ENCODE peak calls at places on chromosome X, in six cellular contexts. H is stomach, B is transverse colon, F is neural progenitor cell, J is pancreas, S is body of pancreas. V is an unnamed sample. For H3K4me1, the result is how much of the 10 kb centered on the place peaks cover.

GRCh38 chrX:132592880-132593279 is 104.0 kb upstream of the MBNL3 start:
- DNase-seq in H (no peak), B (no peak), F (peak), J (no peak), S (peak), V (peak)

GRCh38 chrX:47446431-47446830 is 36.6 kb downstream of the ZNF41 start:
- DNase-seq in H (no peak), B (no peak), F (no peak), J (no peak), S (no peak), V (no peak)

GRCh38 chrX:150239946-150240642 is 123.0 kb upstream of the MAMLD1 start:
- DNase-seq in H (no peak), B (no peak), F (no peak), J (no peak), S (no peak), V (no peak)

GRCh38 chrX:144327515-144327914 is 443.6 kb downstream of the UBE2NL start:
- DNase-seq in H (no peak), B (no peak), F (no peak), J (no peak), S (no peak), V (no peak)

GRCh38 chrX:44708470-44708869 is 135.4 kb upstream of the DUSP21 start:
- DNase-seq in H (no peak), B (no peak), F (no peak), J (no peak), S (no peak), V (no peak)

GRCh38 chrX:153703036-153703370 is 15.3 kb downstream of the SLC6A8 start:
- DNase-seq in H (peak), B (peak), F (no peak), J (peak), S (peak), V (no peak)

GRCh38 chrX:130109429-130110378 is 593 bp downstream of the ELF4 start:
- DNase-seq in H (no peak), B (no peak), F (peak), J (no peak), S (peak), V (no peak)

GRCh38 chrX:30875957-30876356 is 13.1 kb downstream of the TAB3 start:
- DNase-seq in H (no peak), B (no peak), F (no peak), J (no peak), S (no peak), V (no peak)

GRCh38 chrX:110667706-110668105 is 127.9 kb downstream of the CHRDL1 start:
- DNase-seq in H (no peak), B (no peak), F (peak), J (no peak), S (no peak), V (peak)

GRCh38 chrX:17441965-17442364 is 67.0 kb downstream of the NHS start:
- DNase-seq in H (no peak), B (no peak), F (no peak), J (no peak), S (no peak), V (no peak)

GRCh38 chrX:66672106-66672505 is 33.2 kb upstream of the EDA2R start:
- DNase-seq in H (no peak), B (no peak), F (no peak), J (no peak), S (no peak), V (no peak)

GRCh38 chrX:119728487-119728886 is 29.9 kb upstream of the SOWAHD start:
- DNase-seq in H (no peak), B (no peak), F (peak), J (no peak), S (no peak), V (no peak)

GRCh38 chrX:16310326-16310725 is 143.0 kb downstream of the MAGEB17 start:
- DNase-seq in H (no peak), B (no peak), F (no peak), J (no peak), S (no peak), V (no peak)

GRCh38 chrX:68710870-68711576 is 63.6 kb downstream of the STARD8 start:
- DNase-seq in H (peak), B (no peak), F (peak), J (no peak), S (peak), V (no peak)

GRCh38 chrX:41686788-41687187 is 2.0 kb upstream of the GPR34 start:
- DNase-seq in H (no peak), B (no peak), F (no peak), J (no peak), S (no peak), V (no peak)

GRCh38 chrX:6299724-6300123 is 71.1 kb upstream of the NLGN4X start:
- DNase-seq in H (no peak), B (no peak), F (no peak), J (no peak), S (no peak), V (no peak)

GRCh38 chrX:79721234-79721633 is 293.3 kb upstream of the TBX22 start:
- DNase-seq in H (no peak), B (no peak), F (no peak), J (no peak), S (no peak), V (no peak)
- H3K4me1 ChIP-seq in H (under half), B (under half), F (under half), J (under half), S (under half), V (under half)

DNA sequence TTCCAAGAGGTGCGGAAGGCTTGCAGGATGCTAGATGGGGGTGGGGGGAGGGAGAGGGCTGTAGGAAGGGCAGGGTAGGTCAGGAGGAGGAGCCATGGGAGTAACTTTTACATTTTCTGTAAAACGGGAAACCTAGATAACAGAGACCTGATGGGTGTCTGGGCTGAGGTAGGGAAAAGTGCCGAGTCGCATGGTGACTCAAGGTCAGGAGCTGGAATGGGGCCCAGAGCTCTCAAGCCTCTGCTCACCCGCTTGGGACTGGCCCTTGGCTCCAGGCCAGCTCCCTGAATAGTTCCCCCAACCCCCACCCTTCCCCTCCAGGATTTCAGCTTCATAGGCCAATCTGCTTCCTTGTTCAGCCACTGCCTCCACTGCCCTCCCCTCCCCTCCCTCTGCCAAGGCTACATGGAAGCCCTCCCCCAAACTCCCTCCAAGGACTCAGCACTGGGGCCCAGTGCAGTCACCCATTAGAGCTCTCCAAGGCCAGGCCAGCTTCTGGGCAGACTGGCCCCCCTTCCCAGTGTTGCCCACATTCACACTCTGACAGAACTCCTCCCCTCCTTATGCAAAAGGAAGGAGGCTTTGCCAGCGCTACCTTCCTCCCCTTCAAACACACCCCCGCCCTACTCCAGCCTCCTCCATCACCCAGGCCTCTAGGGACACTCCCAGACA is 43.6 kb downstream of the TSC22D3 start:
- DNase-seq in H (peak), B (peak), F (peak), J (peak), S (peak), V (no peak)
- H3K4me1 ChIP-seq in H (half or more), B (under half), F (under half), J (under half), S (half or more), V (under half)

GRCh38 chrX:45757272-45757671 is 556.6 kb upstream of the DIPK2B start:
- DNase-seq in H (no peak), B (no peak), F (no peak), J (no peak), S (no peak), V (no peak)

GRCh38 chrX:45760187-45760742 is 559.6 kb upstream of the DIPK2B start:
- DNase-seq in H (no peak), B (no peak), F (no peak), J (no peak), S (no peak), V (no peak)

GRCh38 chrX:45758319-45758718 is 557.6 kb upstream of the DIPK2B start:
- DNase-seq in H (no peak), B (peak), F (no peak), J (no peak), S (no peak), V (no peak)

GRCh38 chrX:45756562-45756961 is 555.9 kb upstream of the DIPK2B start:
- DNase-seq in H (no peak), B (no peak), F (no peak), J (no peak), S (no peak), V (no peak)

GRCh38 chrX:45758738-45759397 is 558.2 kb upstream of the DIPK2B start:
- DNase-seq in H (no peak), B (no peak), F (no peak), J (no peak), S (no peak), V (no peak)
- H3K4me1 ChIP-seq in H (under half), B (under half), F (under half), J (under half), S (under half), V (under half)

DNA sequence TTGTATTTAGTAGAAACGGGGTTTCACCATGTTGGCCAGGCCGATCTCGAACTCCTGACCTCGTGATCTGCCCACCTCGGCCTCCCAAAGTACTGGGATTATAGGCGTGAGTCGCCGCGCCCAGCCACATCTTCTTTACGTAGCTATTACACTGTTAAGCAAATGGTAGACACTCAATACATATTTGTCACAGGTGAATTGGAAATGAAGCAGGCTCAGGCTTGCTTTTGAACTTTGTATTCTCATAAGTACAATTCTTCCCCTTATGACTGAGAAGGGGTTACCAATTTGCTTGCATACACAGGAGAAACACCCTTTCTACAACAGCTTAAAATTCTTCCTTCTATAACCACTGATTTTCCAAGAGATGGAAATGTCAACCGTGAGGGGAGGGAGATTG is 787 bp upstream of the SRPX2 start:
- DNase-seq in H (no peak), B (no peak), F (no peak), J (no peak), S (no peak), V (no peak)
- H3K4me1 ChIP-seq in H (under half), B (under half), F (under half), J (under half), S (under half), V (under half)

DNA sequence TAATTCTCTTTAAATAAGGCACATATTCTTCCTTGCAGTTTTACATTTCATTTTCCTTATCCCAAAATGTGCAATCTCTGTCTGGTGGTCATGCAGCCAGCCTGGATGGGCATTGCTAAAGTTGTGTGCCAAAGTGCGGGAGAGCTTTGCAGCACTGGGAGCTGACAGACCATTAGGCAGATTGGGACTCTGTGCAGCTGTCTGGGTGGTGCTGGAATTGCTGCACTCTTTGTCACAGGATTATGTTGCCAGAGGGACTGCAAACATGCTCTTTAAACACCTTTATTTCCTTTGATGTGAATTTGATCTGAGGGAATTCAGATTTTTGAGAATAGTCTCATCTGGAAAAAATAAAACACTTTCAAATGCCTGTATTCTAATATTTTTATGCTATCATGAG is 956.2 kb upstream of the DIAPH2 start:
- DNase-seq in H (no peak), B (no peak), F (peak), J (no peak), S (no peak), V (peak)
- H3K4me1 ChIP-seq in H (under half), B (under half), F (under half), J (under half), S (under half), V (under half)

V was measured in neuronal stem cell.